ENCODE peak calls at places on chromosomes 2 and 18, in six cellular contexts. One of them, this sample, is unnamed.

GRCh38 chr2:108194409-108195132 is 45.2 kb upstream of the SULT1C3 start:
- DNase-seq in stimulated activated naive CD4-positive, alpha-beta T cell: no peak
- DNase-seq in adrenal gland: no peak
- DNase-seq in kidney tubule cell: no peak
- DNase-seq in activated CD8-positive, alpha-beta memory T cell treated with anti-CD3 and anti-CD28 coated beads for 48 hours: no peak
- DNase-seq in anterior cingulate cortex: no peak
- DNase-seq in this sample: no peak

GRCh38 chr2:38509322-38509946 is 93.3 kb downstream of the HNRNPLL start:
- DNase-seq in anterior cingulate cortex: no peak
- DNase-seq in adrenal gland: no peak
- DNase-seq in activated CD8-positive, alpha-beta memory T cell treated with anti-CD3 and anti-CD28 coated beads for 48 hours: no peak
- DNase-seq in kidney tubule cell: peak; percentile 51
- DNase-seq in stimulated activated naive CD4-positive, alpha-beta T cell: no peak
- DNase-seq in this sample: no peak

GRCh38 chr2:26483957-26484565 is 6.1 kb upstream of the OTOF start:
- DNase-seq in kidney tubule cell: no peak
- DNase-seq in stimulated activated naive CD4-positive, alpha-beta T cell: no peak
- DNase-seq in adrenal gland: peak; percentile 86
- DNase-seq in activated CD8-positive, alpha-beta memory T cell treated with anti-CD3 and anti-CD28 coated beads for 48 hours: no peak
- DNase-seq in anterior cingulate cortex: no peak
- DNase-seq in this sample: no peak

GRCh38 chr2:20397811-20398447 is 47.3 kb upstream of the PUM2 start:
- DNase-seq in activated CD8-positive, alpha-beta memory T cell treated with anti-CD3 and anti-CD28 coated beads for 48 hours: no peak
- DNase-seq in anterior cingulate cortex: no peak
- DNase-seq in stimulated activated naive CD4-positive, alpha-beta T cell: no peak
- DNase-seq in adrenal gland: peak; percentile 25
- DNase-seq in kidney tubule cell: peak; percentile 71
- DNase-seq in this sample: no peak

GRCh38 chr2:163319006-163319405 is 416.8 kb downstream of the FIGN start:
- DNase-seq in stimulated activated naive CD4-positive, alpha-beta T cell: no peak
- DNase-seq in activated CD8-positive, alpha-beta memory T cell treated with anti-CD3 and anti-CD28 coated beads for 48 hours: no peak
- DNase-seq in anterior cingulate cortex: no peak
- DNase-seq in adrenal gland: no peak
- DNase-seq in kidney tubule cell: no peak
- DNase-seq in this sample: no peak

GRCh38 chr2:207867075-207867474 is 97.4 kb upstream of the FZD5 start:
- DNase-seq in adrenal gland: peak; percentile 64
- DNase-seq in stimulated activated naive CD4-positive, alpha-beta T cell: no peak
- DNase-seq in anterior cingulate cortex: no peak
- DNase-seq in activated CD8-positive, alpha-beta memory T cell treated with anti-CD3 and anti-CD28 coated beads for 48 hours: no peak
- DNase-seq in kidney tubule cell: peak; percentile 45
- DNase-seq in this sample: no peak

GRCh38 chr18:59621027-59621426 is 76.2 kb downstream of the CCBE1 start:
- DNase-seq in adrenal gland: no peak
- DNase-seq in kidney tubule cell: peak; percentile 54
- DNase-seq in anterior cingulate cortex: no peak
- DNase-seq in stimulated activated naive CD4-positive, alpha-beta T cell: no peak
- DNase-seq in activated CD8-positive, alpha-beta memory T cell treated with anti-CD3 and anti-CD28 coated beads for 48 hours: no peak
- DNase-seq in this sample: no peak

GRCh38 chr2:170530284-170530745 is 184.8 kb upstream of the SP5 start:
- DNase-seq in anterior cingulate cortex: peak; percentile 10
- DNase-seq in kidney tubule cell: peak; percentile 60
- DNase-seq in activated CD8-positive, alpha-beta memory T cell treated with anti-CD3 and anti-CD28 coated beads for 48 hours: no peak
- DNase-seq in stimulated activated naive CD4-positive, alpha-beta T cell: no peak
- DNase-seq in adrenal gland: peak; percentile 86
- DNase-seq in this sample: peak; percentile 90

GRCh38 chr18:75218064-75218463 is 7.5 kb downstream of the TSHZ1 start:
- DNase-seq in stimulated activated naive CD4-positive, alpha-beta T cell: no peak
- DNase-seq in kidney tubule cell: no peak
- DNase-seq in adrenal gland: no peak
- DNase-seq in anterior cingulate cortex: no peak
- DNase-seq in activated CD8-positive, alpha-beta memory T cell treated with anti-CD3 and anti-CD28 coated beads for 48 hours: no peak
- DNase-seq in this sample: no peak

GRCh38 chr2:20282916-20283592 is 58.1 kb upstream of the SDC1 start:
- DNase-seq in kidney tubule cell: no peak
- DNase-seq in adrenal gland: peak; percentile 95
- DNase-seq in anterior cingulate cortex: peak; percentile 58
- DNase-seq in stimulated activated naive CD4-positive, alpha-beta T cell: no peak
- DNase-seq in activated CD8-positive, alpha-beta memory T cell treated with anti-CD3 and anti-CD28 coated beads for 48 hours: no peak
- DNase-seq in this sample: peak; percentile 60

GRCh38 chr2:119389615-119390306 is 23.0 kb downstream of the DBI start:
- DNase-seq in kidney tubule cell: peak; percentile 66
- DNase-seq in adrenal gland: peak; percentile 86
- DNase-seq in anterior cingulate cortex: no peak
- DNase-seq in activated CD8-positive, alpha-beta memory T cell treated with anti-CD3 and anti-CD28 coated beads for 48 hours: no peak
- DNase-seq in stimulated activated naive CD4-positive, alpha-beta T cell: no peak
- DNase-seq in this sample: peak; percentile 68

GRCh38 chr2:128466377-128467175 is 147.9 kb upstream of the HS6ST1 start:
- DNase-seq in activated CD8-positive, alpha-beta memory T cell treated with anti-CD3 and anti-CD28 coated beads for 48 hours: no peak
- DNase-seq in kidney tubule cell: no peak
- DNase-seq in anterior cingulate cortex: peak; percentile 73
- DNase-seq in adrenal gland: peak; percentile 87
- DNase-seq in stimulated activated naive CD4-positive, alpha-beta T cell: no peak
- DNase-seq in this sample: peak; percentile 86

GRCh38 chr2:181472990-181473389 is 15.8 kb downstream of the ITGA4 start:
- DNase-seq in activated CD8-positive, alpha-beta memory T cell treated with anti-CD3 and anti-CD28 coated beads for 48 hours: no peak
- DNase-seq in anterior cingulate cortex: no peak
- DNase-seq in adrenal gland: no peak
- DNase-seq in stimulated activated naive CD4-positive, alpha-beta T cell: no peak
- DNase-seq in kidney tubule cell: no peak
- DNase-seq in this sample: no peak

GRCh38 chr18:9885170-9886004 is at the start of gene TXNDC2:
- DNase-seq in activated CD8-positive, alpha-beta memory T cell treated with anti-CD3 and anti-CD28 coated beads for 48 hours: no peak
- DNase-seq in stimulated activated naive CD4-positive, alpha-beta T cell: no peak
- DNase-seq in kidney tubule cell: no peak
- DNase-seq in anterior cingulate cortex: no peak
- DNase-seq in adrenal gland: no peak
- DNase-seq in this sample: no peak

GRCh38 chr2:41409328-41409727 is 638.5 kb upstream of the PKDCC start:
- DNase-seq in activated CD8-positive, alpha-beta memory T cell treated with anti-CD3 and anti-CD28 coated beads for 48 hours: no peak
- DNase-seq in stimulated activated naive CD4-positive, alpha-beta T cell: no peak
- DNase-seq in adrenal gland: no peak
- DNase-seq in anterior cingulate cortex: no peak
- DNase-seq in kidney tubule cell: no peak
- DNase-seq in this sample: no peak

GRCh38 chr18:52903858-52904257 is 563.9 kb downstream of the DCC start:
- DNase-seq in kidney tubule cell: peak; percentile 50
- DNase-seq in adrenal gland: peak; percentile 74
- DNase-seq in activated CD8-positive, alpha-beta memory T cell treated with anti-CD3 and anti-CD28 coated beads for 48 hours: no peak
- DNase-seq in stimulated activated naive CD4-positive, alpha-beta T cell: no peak
- DNase-seq in anterior cingulate cortex: no peak
- DNase-seq in this sample: no peak

GRCh38 chr2:2773692-2774091 is 442.6 kb upstream of the MYT1L start:
- DNase-seq in kidney tubule cell: no peak
- DNase-seq in anterior cingulate cortex: no peak
- DNase-seq in activated CD8-positive, alpha-beta memory T cell treated with anti-CD3 and anti-CD28 coated beads for 48 hours: no peak
- DNase-seq in stimulated activated naive CD4-positive, alpha-beta T cell: no peak
- DNase-seq in adrenal gland: no peak
- DNase-seq in this sample: no peak